ENCODE peak calls at places on chromosomes 13 and 19, in six cellular contexts. J is RWPE1, Q is fibroblast of mammary gland, D is AG04450, E is BJ, X is IMR-90. A is an unnamed sample.

GRCh38 chr19:10007811-10008211 is 2.5 kb downstream of the COL5A3 start:
- DNase-seq in E (peak), Q (peak), X (peak), D (no peak), J (no peak), A (peak)

GRCh38 chr19:21328402-21328801 is 808 bp downstream of the ZNF708 start:
- DNase-seq in D (no peak), J (peak), Q (no peak), E (no peak), X (no peak), A (no peak)

GRCh38 chr13:80408270-80408669 is 67.3 kb upstream of the SPRY2 start:
- DNase-seq in D (no peak), Q (no peak), J (no peak), X (no peak), E (no peak), A (no peak)

GRCh38 chr13:101242720-101243119 is 173.6 kb downstream of the NALCN start:
- DNase-seq in J (peak), X (peak), E (no peak), D (no peak), Q (peak), A (peak)

GRCh38 chr13:59452189-59452588 is 711.5 kb downstream of the DIAPH3 start:
- DNase-seq in J (no peak), X (no peak), E (no peak), D (no peak), Q (no peak), A (no peak)

GRCh38 chr19:329876-330275 is 14.7 kb downstream of the MIER2 start:
- DNase-seq in J (no peak), X (no peak), Q (no peak), E (no peak), D (no peak), A (no peak)

GRCh38 chr19:49559928-49560327 is 20.4 kb downstream of the NOSIP start:
- DNase-seq in D (no peak), Q (no peak), E (no peak), J (no peak), X (no peak), A (no peak)

GRCh38 chr19:8877854-8878705 is 45.9 kb downstream of the MBD3L1 start:
- DNase-seq in Q (no peak), J (no peak), X (no peak), E (no peak), D (no peak), A (no peak)

GRCh38 chr13:50677687-50678463 is 165.6 kb downstream of the DLEU7 start:
- DNase-seq in J (no peak), X (peak), Q (peak), E (no peak), D (no peak), A (no peak)

GRCh38 chr13:51731759-51732158 is 72.2 kb downstream of the DHRS12 start:
- DNase-seq in X (peak), D (no peak), Q (peak), E (no peak), J (no peak), A (peak)

GRCh38 chr19:1064661-1065605 is 2.0 kb upstream of the ARHGAP45 start:
- DNase-seq in J (peak), X (peak), D (no peak), Q (peak), E (no peak), A (peak)

GRCh38 chr13:36133950-36134349 is 2.8 kb upstream of the DCLK1 start:
- DNase-seq in X (no peak), D (no peak), E (no peak), J (no peak), Q (no peak), A (no peak)

GRCh38 chr13:74730556-74731331 is 596.5 kb upstream of the KLF12 start:
- DNase-seq in E (no peak), J (no peak), Q (no peak), X (no peak), D (no peak), A (no peak)

GRCh38 chr19:29273000-29273691 is 60.2 kb upstream of the UQCRFS1 start:
- DNase-seq in X (no peak), E (no peak), D (no peak), J (no peak), Q (no peak), A (no peak)

GRCh38 chr13:102729560-102730275 is 34.9 kb upstream of the METTL21C start:
- DNase-seq in Q (peak), D (no peak), E (no peak), J (peak), X (peak), A (peak)

GRCh38 chr13:43289458-43290255 is 266.3 kb downstream of the DNAJC15 start:
- DNase-seq in E (no peak), D (no peak), X (peak), Q (peak), J (no peak), A (no peak)

GRCh38 chr13:20546559-20546958 is 20.4 kb upstream of the IFT88 start:
- DNase-seq in Q (no peak), J (no peak), E (no peak), D (no peak), X (no peak), A (no peak)

GRCh38 chr13:98905199-98905598 is 72.7 kb downstream of the DOCK9 start:
- DNase-seq in Q (no peak), D (no peak), E (no peak), X (no peak), J (no peak), A (no peak)

GRCh38 chr13:64371045-64371444 is 2859.1 kb downstream of the PCDH9 start:
- DNase-seq in D (no peak), J (peak), X (peak), E (no peak), Q (no peak), A (peak)

GRCh38 chr19:54317108-54317964 is 4.4 kb upstream of the LILRA5 start:
- DNase-seq in D (no peak), Q (no peak), E (no peak), J (no peak), X (no peak), A (no peak)

GRCh38 chr19:507286-508203 is at the start of gene TPGS1:
- DNase-seq in Q (peak), X (peak), E (no peak), D (peak), J (peak), A (peak)

GRCh38 chr13:22086593-22086992 is 415.7 kb downstream of the FGF9 start:
- DNase-seq in J (no peak), X (peak), D (no peak), Q (no peak), E (no peak), A (no peak)

GRCh38 chr19:29265436-29265835 is 52.5 kb upstream of the UQCRFS1 start:
- DNase-seq in J (no peak), Q (no peak), X (no peak), D (no peak), E (no peak), A (no peak)

GRCh38 chr19:18263324-18264215 is 10.7 kb downstream of the IQCN start:
- DNase-seq in D (no peak), Q (no peak), X (no peak), J (no peak), E (no peak), A (no peak)

GRCh38 chr13:20160346-20161274 is at the start of gene GJA3:
- DNase-seq in X (peak), D (no peak), J (peak), E (no peak), Q (peak), A (no peak)

GRCh38 chr13:40145139-40145538 is 489.7 kb downstream of the COG6 start:
- DNase-seq in Q (no peak), X (no peak), D (no peak), J (no peak), E (no peak), A (no peak)

GRCh38 chr19:33403973-33404304 is 30.4 kb downstream of the CEBPG start:
- DNase-seq in X (no peak), J (no peak), E (no peak), Q (no peak), D (no peak), A (no peak)

GRCh38 chr13:79782541-79783216 is 301.7 kb downstream of the NDFIP2 start:
- DNase-seq in J (peak), E (no peak), X (peak), Q (no peak), D (peak), A (peak)

GRCh38 chr13:60303166-60303565 is 93.9 kb upstream of the TDRD3 start:
- DNase-seq in X (no peak), J (no peak), E (no peak), Q (no peak), D (no peak), A (no peak)

GRCh38 chr19:17997969-17998826 is 9.8 kb upstream of the ARRDC2 start:
- DNase-seq in E (no peak), X (peak), D (no peak), J (no peak), Q (peak), A (no peak)

GRCh38 chr19:38024991-38025716 is 118.1 kb downstream of the SIPA1L3 start:
- DNase-seq in X (no peak), E (no peak), J (no peak), Q (no peak), D (no peak), A (no peak)

GRCh38 chr19:48250290-48251025 is 5.3 kb downstream of the CARD8 start:
- DNase-seq in Q (no peak), D (no peak), J (no peak), E (no peak), X (no peak), A (no peak)

GRCh38 chr13:65856464-65856863 is 1373.7 kb downstream of the PCDH9 start:
- DNase-seq in J (no peak), D (peak), X (peak), Q (peak), E (peak), A (peak)

GRCh38 chr19:5403968-5404640 is 51.1 kb upstream of the ZNRF4 start:
- DNase-seq in Q (peak), J (peak), D (peak), X (peak), E (peak), A (peak)

GRCh38 chr13:23695711-23696512 is 125.7 kb downstream of the TNFRSF19 start:
- DNase-seq in E (no peak), X (no peak), J (no peak), Q (no peak), D (no peak), A (no peak)

GRCh38 chr13:64078480-64078936 is 2662.9 kb upstream of the PCDH20 start:
- DNase-seq in Q (no peak), D (no peak), E (no peak), X (no peak), J (no peak), A (no peak)

GRCh38 chr19:46834121-46834520 is 16.5 kb downstream of the AP2S1 start:
- DNase-seq in J (no peak), X (no peak), Q (no peak), E (no peak), D (no peak), A (no peak)

GRCh38 chr19:57803594-57804325 is 11.0 kb downstream of the ZNF552 start:
- DNase-seq in Q (peak), X (peak), E (peak), J (peak), D (peak), A (peak)

GRCh38 chr13:36421447-36421846 is 10.8 kb upstream of the CCNA1 start:
- DNase-seq in E (no peak), J (no peak), X (no peak), Q (peak), D (no peak), A (peak)

GRCh38 chr19:51394045-51394836 is 3.9 kb upstream of the C19orf84 start:
- DNase-seq in X (peak), D (peak), E (peak), J (peak), Q (peak), A (peak)
- TF ChIP-seq CTCF in X (no peak), D (no peak), E (peak), J (no peak), Q (peak), A (no peak)

GRCh38 chr19:2478324-2478755 is 2.4 kb downstream of the GADD45B start:
- DNase-seq in D (no peak), J (no peak), Q (peak), X (peak), E (no peak), A (peak)
- TF ChIP-seq CTCF in D (peak), J (peak), Q (peak), X (no peak), E (peak), A (peak)

DNA sequence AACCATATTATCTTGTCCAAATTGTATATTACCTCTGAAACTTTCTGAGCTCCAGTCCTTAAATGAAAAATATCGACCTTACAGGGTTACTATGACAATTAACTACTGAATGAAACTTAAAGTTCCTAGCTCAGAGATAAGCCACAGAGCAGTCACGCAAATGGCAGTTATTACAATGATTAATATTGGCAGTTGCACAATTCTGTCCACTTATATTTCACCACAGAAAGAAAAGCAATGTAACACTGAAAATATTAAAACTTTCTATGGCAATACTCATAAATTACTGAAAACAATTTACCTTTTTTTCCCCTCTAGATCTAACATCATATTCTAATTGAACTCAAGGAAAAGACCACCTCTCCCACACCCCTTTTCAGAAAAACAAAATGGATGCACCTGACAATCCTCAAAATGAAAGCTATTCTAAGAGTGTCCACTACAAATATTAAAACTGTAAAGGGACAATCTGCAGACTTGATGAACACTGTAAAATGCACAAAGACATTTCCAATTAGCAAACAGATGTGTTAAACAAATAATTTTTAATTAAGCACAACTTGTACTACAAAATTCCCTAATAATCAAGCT is 14.6 kb downstream of the LNX2 start:
- DNase-seq in X (peak), E (no peak), D (no peak), J (no peak), Q (peak), A (no peak)
- TF ChIP-seq CTCF in X (no peak), E (no peak), D (no peak), J (no peak), Q (no peak), A (no peak)

DNA sequence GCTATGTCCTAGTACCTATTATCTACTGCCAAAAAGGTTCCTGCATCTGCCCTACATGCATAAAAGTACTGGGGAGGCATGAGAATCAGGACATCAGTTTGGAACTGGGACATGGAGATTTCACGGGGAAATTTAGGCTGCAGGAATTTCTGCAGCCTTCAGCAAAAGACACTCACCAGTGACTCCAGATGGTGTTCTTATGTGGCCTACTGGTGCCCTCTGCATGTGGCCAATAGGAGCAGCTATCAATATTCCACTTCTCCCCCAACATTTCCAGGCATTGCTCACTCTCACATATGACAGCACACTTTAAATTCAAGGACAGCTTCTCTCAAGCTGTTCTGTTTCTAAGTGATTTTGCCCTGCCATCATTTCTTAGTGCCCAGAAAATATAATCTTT is 570.5 kb upstream of the ARGLU1 start:
- DNase-seq in E (no peak), Q (peak), X (no peak), D (no peak), J (no peak), A (no peak)
- TF ChIP-seq CTCF in E (no peak), Q (no peak), X (no peak), D (no peak), J (no peak), A (no peak)